ENCODE peak calls at places on chromosomes 1 and 21, in five cellular contexts. R is NCI-H1694 treated with DMSO at 0.1 percent for 48 hours, J is left colon, I is ecto neural progenitor cell, F is NCI-H2081. N is an unnamed sample.
A peak's percentile ranks its signal among the peaks of the same experiment; 100 is the strongest.

GRCh38 chr1:97091679-97092078 is 370.1 kb downstream of the PTBP2 start:
- DNase-seq in J (no peak), I (no peak), F (no peak), R (no peak), N (no peak)

GRCh38 chr1:21206117-21206516 is 29.4 kb upstream of the EIF4G3 start:
- DNase-seq in F (no peak), R (no peak), I (no peak), J (no peak), N (no peak)

GRCh38 chr1:168245042-168245441 is 19.2 kb downstream of the SFT2D2 start:
- DNase-seq in F (no peak), R (no peak), J (no peak), I (no peak), N (no peak)

GRCh38 chr1:65056234-65056633 is 89.9 kb upstream of the JAK1 start:
- DNase-seq in J (no peak), R (no peak), F (no peak), I (no peak), N (no peak)

GRCh38 chr1:24383381-24383940 is 30.1 kb downstream of the STPG1 start:
- DNase-seq in J (no peak), R (no peak), F (peak; percentile 24), I (no peak), N (no peak)

GRCh38 chr1:17429183-17429582 is 10.3 kb downstream of the RCC2 start:
- DNase-seq in F (no peak), R (no peak), J (no peak), I (no peak), N (no peak)

GRCh38 chr1:110477445-110477957 is 26.6 kb downstream of the PROK1 start:
- DNase-seq in F (no peak), J (no peak), R (no peak), I (no peak), N (no peak)

GRCh38 chr21:38982096-38982495 is 176.4 kb downstream of the ETS2 start:
- DNase-seq in I (no peak), F (no peak), J (no peak), R (no peak), N (no peak)

GRCh38 chr1:200213392-200213791 is 185.9 kb downstream of the NR5A2 start:
- DNase-seq in J (no peak), I (no peak), R (no peak), F (no peak), N (no peak)

GRCh38 chr1:9989773-9990172 is 7.3 kb upstream of the RBP7 start:
- DNase-seq in F (no peak), J (no peak), I (no peak), R (no peak), N (no peak)

GRCh38 chr1:14809186-14809981 is 210.9 kb downstream of the KAZN start:
- DNase-seq in I (no peak), F (no peak), J (no peak), R (no peak), N (no peak)

N was measured in type B pancreatic cell.